ENCODE peak calls at places on chromosomes 7 and 10, in eight cellular contexts. C is cardiac muscle cell, P is IMR-90, Z is OCI-LY7, T is heart left ventricle, U is colonic mucosa, B is HCT116, L is transverse colon. E is an unnamed sample. For H3K36me3, the result is how much of the 10 kb centered on the place peaks cover.

GRCh38 chr7:127706766-127707165 is 54.8 kb downstream of the SND1 start:
- DNase-seq in C (no peak), P (no peak), Z (no peak), T (no peak), U (no peak), B (no peak), L (no peak), E (no peak)

GRCh38 chr7:132035517-132036362 is 479.3 kb upstream of the PODXL start:
- DNase-seq in C (peak), P (no peak), Z (no peak), T (no peak), U (no peak), B (no peak), L (no peak), E (no peak)

GRCh38 chr7:74464931-74465906 is 11.5 kb downstream of the GTF2IRD1 start:
- DNase-seq in C (no peak), P (no peak), Z (peak), T (no peak), U (peak), B (no peak), L (peak), E (peak)

GRCh38 chr10:112307631-112308502 is 24.7 kb downstream of the TECTB start:
- DNase-seq in C (peak), P (peak), Z (peak), T (peak), U (peak), B (peak), L (peak), E (peak)

GRCh38 chr7:12583181-12583580 is 12.7 kb downstream of the SCIN start:
- DNase-seq in C (no peak), P (no peak), Z (no peak), T (no peak), U (no peak), B (no peak), L (no peak), E (no peak)

GRCh38 chr10:28721318-28721717 is 44.0 kb downstream of the BAMBI start:
- DNase-seq in C (no peak), P (no peak), Z (no peak), T (no peak), U (no peak), B (no peak), L (no peak), E (no peak)

GRCh38 chr10:47406870-47407648 is 23.0 kb upstream of the ZNF488 start:
- DNase-seq in C (no peak), P (peak), Z (no peak), T (no peak), U (no peak), B (peak), L (no peak), E (peak)

GRCh38 chr7:73728551-73728950 is 9.1 kb upstream of the STX1A start:
- DNase-seq in C (no peak), P (no peak), Z (no peak), T (no peak), U (no peak), B (no peak), L (no peak), E (no peak)

GRCh38 chr7:87152112-87152896 is at the start of gene DMTF1:
- DNase-seq in C (peak), P (peak), Z (peak), T (peak), U (peak), B (peak), L (peak), E (peak)

GRCh38 chr10:108848016-108848415 is 1075.3 kb downstream of the XPNPEP1 start:
- DNase-seq in C (no peak), P (no peak), Z (no peak), T (no peak), U (no peak), B (no peak), L (no peak), E (no peak)

GRCh38 chr7:73439305-73439704 is 5.7 kb downstream of the FZD9 start:
- DNase-seq in C (no peak), P (no peak), Z (no peak), T (no peak), U (no peak), B (no peak), L (no peak), E (no peak)

GRCh38 chr7:148709019-148709418 is 10.3 kb downstream of the CUL1 start:
- DNase-seq in C (no peak), P (no peak), Z (no peak), T (no peak), U (no peak), B (no peak), L (no peak), E (no peak)

GRCh38 chr7:157279973-157280841 is 56.6 kb upstream of the DNAJB6 start:
- DNase-seq in C (no peak), P (no peak), Z (no peak), T (no peak), U (no peak), B (no peak), L (no peak), E (no peak)

GRCh38 chr7:134941947-134942346 is 44.4 kb upstream of the AGBL3 start:
- DNase-seq in C (no peak), P (no peak), Z (no peak), T (no peak), U (no peak), B (no peak), L (no peak), E (no peak)

GRCh38 chr10:593901-594457 is 95.5 kb downstream of the DIP2C start:
- DNase-seq in C (no peak), P (peak), Z (no peak), T (peak), U (no peak), B (no peak), L (no peak), E (no peak)

GRCh38 chr7:112023282-112023681 is 182.9 kb downstream of the DOCK4 start:
- DNase-seq in C (no peak), P (no peak), Z (no peak), T (no peak), U (no peak), B (no peak), L (no peak), E (no peak)

GRCh38 chr7:68770649-68771048 is 827.6 kb upstream of the AUTS2 start:
- DNase-seq in C (peak), P (no peak), Z (no peak), T (peak), U (no peak), B (no peak), L (no peak), E (no peak)

GRCh38 chr7:73520673-73521635 is 1.1 kb downstream of the BAZ1B start:
- DNase-seq in C (peak), P (peak), Z (peak), T (no peak), U (peak), B (no peak), L (no peak), E (no peak)

GRCh38 chr7:132499065-132499464 is 77.2 kb downstream of the PLXNA4 start:
- DNase-seq in C (no peak), P (no peak), Z (no peak), T (no peak), U (no peak), B (no peak), L (no peak), E (no peak)

GRCh38 chr10:78886129-78886528 is 182.6 kb upstream of the ZMIZ1 start:
- DNase-seq in C (no peak), P (no peak), Z (no peak), T (no peak), U (peak), B (no peak), L (no peak), E (no peak)

DNA sequence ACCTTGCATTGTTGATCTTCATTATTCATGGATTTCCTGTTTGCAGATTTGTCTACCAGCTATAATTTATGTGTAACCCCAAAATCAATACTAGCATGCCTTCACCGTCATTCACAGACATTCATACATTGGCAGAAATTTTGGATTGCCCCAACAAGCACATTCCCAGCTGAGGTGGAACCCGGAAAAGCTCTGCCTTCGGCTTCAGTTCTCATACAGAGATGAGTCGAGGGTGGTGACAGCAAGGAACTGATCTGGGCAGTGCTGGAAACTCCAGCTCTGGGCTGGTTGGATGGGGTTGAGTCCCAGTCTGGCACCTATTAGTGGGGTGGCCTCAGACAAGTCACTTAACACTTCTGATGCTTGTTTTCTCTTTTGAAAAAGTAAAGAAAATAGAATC is 267.5 kb downstream of the SNX13 start:
- DNase-seq in C (no peak), P (no peak), Z (no peak), T (no peak), U (no peak), B (no peak), L (no peak), E (no peak)
- H3K27ac ChIP-seq in C (no peak), P (no peak), Z (no peak), T (no peak), U (no peak), B (no peak), L (no peak), E (no peak)

GRCh38 chr7:116269466-116269865 is 59.1 kb downstream of the TES start:
- DNase-seq in C (no peak), P (peak), Z (no peak), T (no peak), U (no peak), B (no peak), L (no peak), E (no peak)

GRCh38 chr7:116273918-116274301 is 63.6 kb downstream of the TES start:
- DNase-seq in C (no peak), P (no peak), Z (no peak), T (no peak), U (no peak), B (no peak), L (no peak), E (no peak)

GRCh38 chr7:116271980-116272886 is 61.9 kb downstream of the TES start:
- DNase-seq in C (peak), P (peak), Z (no peak), T (peak), U (peak), B (peak), L (peak), E (no peak)

GRCh38 chr7:116273283-116273917 is 63.1 kb downstream of the TES start:
- DNase-seq in C (no peak), P (no peak), Z (no peak), T (no peak), U (no peak), B (no peak), L (no peak), E (no peak)

GRCh38 chr7:116271161-116271979 is 61.0 kb downstream of the TES start:
- DNase-seq in C (no peak), P (peak), Z (no peak), T (peak), U (no peak), B (no peak), L (no peak), E (no peak)
- H3K4me3 ChIP-seq in C (no peak), P (peak), Z (no peak), T (no peak), U (no peak), B (no peak), L (no peak), E (no peak)

DNA sequence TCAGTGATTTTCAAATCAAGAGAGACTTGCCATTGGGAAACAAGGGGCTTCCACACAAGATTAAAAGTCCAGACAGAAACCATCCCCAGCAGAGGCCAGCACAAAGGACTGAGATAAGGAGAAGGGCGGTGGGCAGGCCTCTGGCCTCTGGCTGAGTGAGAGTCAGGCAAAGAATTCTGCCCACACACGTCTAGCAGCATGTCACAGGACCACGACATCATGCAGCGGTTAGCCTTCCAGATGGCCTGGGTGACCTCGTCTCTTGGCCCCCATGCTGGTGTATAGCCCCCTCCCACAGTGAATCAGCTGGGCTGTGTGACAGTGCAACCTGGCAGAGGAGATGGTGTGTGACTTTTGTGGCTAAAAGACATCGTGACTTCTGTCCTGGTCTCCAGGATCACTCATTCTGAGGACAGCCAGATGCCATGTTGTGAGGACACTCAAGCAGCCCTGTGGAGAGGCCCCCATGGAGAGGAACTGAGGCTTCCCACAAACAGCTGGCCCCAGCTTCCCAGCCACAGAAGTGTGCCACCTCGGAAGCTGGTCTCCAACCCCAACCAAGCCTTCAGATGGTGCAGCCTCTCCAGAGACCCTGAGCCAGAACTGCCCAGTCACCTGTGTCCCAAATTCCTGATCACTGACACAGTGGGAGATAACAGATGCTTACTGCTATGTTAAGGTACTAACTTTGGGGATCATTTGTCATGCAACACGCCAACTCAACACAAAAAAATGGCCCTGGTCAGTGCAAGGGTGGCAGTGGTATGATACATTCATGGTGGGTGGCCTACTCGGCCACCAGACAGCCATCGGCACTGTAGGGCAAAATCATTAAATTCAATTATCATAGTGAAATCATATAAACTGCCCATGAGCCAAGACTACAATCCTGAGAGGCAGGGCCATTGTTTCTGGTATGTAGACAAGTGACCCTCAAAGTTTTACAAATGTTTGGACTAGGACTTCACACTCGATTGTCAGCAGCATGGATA is 73.2 kb downstream of the TNS3 start:
- DNase-seq in C (peak), P (peak), Z (no peak), T (no peak), U (no peak), B (no peak), L (no peak), E (no peak)
- H3K36me3 ChIP-seq in C (under half), P (under half), Z (under half), T (under half), U (under half), B (under half), L (under half), E (under half)

DNA sequence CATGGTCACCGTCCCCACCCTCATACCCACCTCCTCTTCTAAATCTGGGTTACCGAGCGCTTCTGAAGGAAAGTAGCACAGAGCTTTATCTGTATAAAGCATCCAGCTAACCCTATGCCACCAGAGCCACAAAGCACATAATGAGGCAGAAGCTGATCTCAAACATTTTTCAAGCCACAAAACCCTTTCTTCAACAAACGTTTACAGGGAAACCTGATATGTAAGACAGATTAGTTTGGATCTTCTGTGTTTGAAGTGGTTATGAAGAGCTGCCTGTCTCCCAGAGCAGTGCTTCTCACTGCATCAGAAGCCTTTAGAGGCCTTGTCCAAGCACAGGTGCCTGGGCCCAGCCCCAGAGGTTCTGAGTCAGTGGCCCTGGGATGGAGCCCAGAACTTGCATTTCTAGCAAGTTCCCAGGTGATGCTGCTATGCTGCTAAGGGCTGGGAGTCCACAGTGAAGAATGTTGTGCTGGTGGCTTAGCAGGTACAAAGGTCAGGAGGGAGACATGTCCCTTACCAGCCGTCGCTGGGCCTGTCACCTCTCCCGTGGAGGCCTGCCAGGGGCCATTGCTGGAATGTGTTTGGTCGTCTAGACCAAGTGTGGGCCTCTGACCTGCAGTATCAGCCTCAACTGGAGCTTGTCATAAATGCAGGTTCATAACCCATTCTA is 90.4 kb downstream of the TAF3 start:
- DNase-seq in C (no peak), P (peak), Z (no peak), T (peak), U (no peak), B (no peak), L (no peak), E (no peak)
- H3K27ac ChIP-seq in C (no peak), P (no peak), Z (no peak), T (no peak), U (no peak), B (no peak), L (no peak), E (no peak)

GRCh38 chr10:30997536-30998252 is 34.0 kb downstream of the ZNF438 start:
- DNase-seq in C (no peak), P (no peak), Z (no peak), T (no peak), U (no peak), B (no peak), L (no peak), E (no peak)
- H3K4me3 ChIP-seq in C (no peak), P (no peak), Z (no peak), T (peak), U (no peak), B (no peak), L (no peak), E (no peak)

GRCh38 chr7:139580435-139580834 is 57.0 kb downstream of the CLEC2L start:
- DNase-seq in C (no peak), P (no peak), Z (no peak), T (no peak), U (no peak), B (no peak), L (no peak), E (no peak)
- H3K36me3 ChIP-seq in C (half or more), P (half or more), Z (under half), T (under half), U (under half), B (under half), L (under half), E (under half)

GRCh38 chr10:95758351-95759025 is 2.5 kb downstream of the ENTPD1 start:
- DNase-seq in C (no peak), P (peak), Z (peak), T (no peak), U (no peak), B (no peak), L (peak), E (peak)

GRCh38 chr10:95755511-95756004 is 405 bp upstream of the ENTPD1 start:
- DNase-seq in C (peak), P (no peak), Z (no peak), T (peak), U (peak), B (no peak), L (peak), E (no peak)

GRCh38 chr10:95759233-95759826 is 3.4 kb downstream of the ENTPD1 start:
- DNase-seq in C (no peak), P (no peak), Z (no peak), T (no peak), U (no peak), B (no peak), L (no peak), E (no peak)

GRCh38 chr10:95756796-95757657 is 1.1 kb downstream of the ENTPD1 start:
- DNase-seq in C (no peak), P (no peak), Z (peak), T (no peak), U (no peak), B (no peak), L (no peak), E (no peak)

GRCh38 chr10:95756061-95756751 is at the start of gene ENTPD1:
- DNase-seq in C (peak), P (peak), Z (peak), T (no peak), U (peak), B (no peak), L (peak), E (peak)
- H3K27ac ChIP-seq in C (no peak), P (peak), Z (peak), T (peak), U (peak), B (no peak), L (peak), E (peak)

E was measured in Peyer's patch.